ENCODE peak calls at places on chromosomes 16 and 17, in four cellular contexts. P, I, F and B are unnamed samples.

GRCh38 chr17:61338000-61338864 is 61.4 kb upstream of the TBX2 start:
- DNase-seq in P (no peak), I (no peak), F (no peak), B (no peak)

GRCh38 chr16:22075776-22076175 is 16.6 kb upstream of the VWA3A start:
- DNase-seq in P (no peak), I (no peak), F (no peak), B (no peak)

GRCh38 chr17:41650794-41651624 is 26.6 kb upstream of the KRT17 start:
- DNase-seq in P (peak; percentile 61), I (no peak), F (no peak), B (peak; percentile 74)

GRCh38 chr16:77331802-77332586 is 102.8 kb downstream of the ADAMTS18 start:
- DNase-seq in P (no peak), I (no peak), F (no peak), B (no peak)

GRCh38 chr17:59373879-59374495 is 42.5 kb downstream of the YPEL2 start:
- DNase-seq in P (no peak), I (no peak), F (no peak), B (no peak)

GRCh38 chr17:78414178-78415162 is 36.0 kb downstream of the PGS1 start:
- DNase-seq in P (no peak), I (no peak), F (no peak), B (peak; percentile 68)

GRCh38 chr16:15484662-15485061 is 50.3 kb downstream of the BMERB1 start:
- DNase-seq in P (no peak), I (no peak), F (no peak), B (no peak)

GRCh38 chr17:65290616-65291015 is 153.4 kb downstream of the RGS9 start:
- DNase-seq in P (peak; percentile 90), I (no peak), F (no peak), B (no peak)

GRCh38 chr16:87543436-87544191 is 50.8 kb upstream of the ZCCHC14 start:
- DNase-seq in P (no peak), I (no peak), F (no peak), B (no peak)

GRCh38 chr17:65287040-65287439 is 149.9 kb downstream of the RGS9 start:
- DNase-seq in P (no peak), I (no peak), F (no peak), B (no peak)

GRCh38 chr17:70582777-70583176 is 413.4 kb downstream of the KCNJ2 start:
- DNase-seq in P (no peak), I (no peak), F (no peak), B (no peak)

GRCh38 chr17:79473111-79473835 is 137.6 kb downstream of the RBFOX3 start:
- DNase-seq in P (no peak), I (no peak), F (no peak), B (no peak)

GRCh38 chr16:79767597-79768280 is 167.2 kb upstream of the MAF start:
- DNase-seq in P (peak; percentile 55), I (peak; percentile 68), F (no peak), B (peak; percentile 61)

GRCh38 chr17:82297804-82298537 is 19.4 kb downstream of the CD7 start:
- DNase-seq in P (peak; percentile 96), I (peak; percentile 88), F (no peak), B (peak; percentile 97)

GRCh38 chr16:52773026-52773425 is 226.1 kb upstream of the TOX3 start:
- DNase-seq in P (no peak), I (no peak), F (no peak), B (no peak)

GRCh38 chr17:57679906-57680695 is 65.0 kb downstream of the CCDC182 start:
- DNase-seq in P (no peak), I (no peak), F (peak; percentile 4), B (no peak)

GRCh38 chr16:54193656-54194007 is 93.0 kb downstream of the IRX3 start:
- DNase-seq in P (peak; percentile 70), I (peak; percentile 80), F (peak; percentile 95), B (peak; percentile 93)

GRCh38 chr17:60577147-60577925 is 22.7 kb upstream of the PPM1D start:
- DNase-seq in P (no peak), I (no peak), F (no peak), B (no peak)

GRCh38 chr17:13550291-13550690 is 51.4 kb downstream of the HS3ST3A1 start:
- DNase-seq in P (no peak), I (no peak), F (no peak), B (no peak)

GRCh38 chr17:1474402-1475189 is 17.9 kb downstream of the MYO1C start:
- DNase-seq in P (no peak), I (no peak), F (no peak), B (peak; percentile 90)

GRCh38 chr16:16788004-16788403 is 409.1 kb downstream of the NPIPA7 start:
- DNase-seq in P (no peak), I (no peak), F (no peak), B (no peak)

GRCh38 chr16:11100239-11100750 is 155.7 kb downstream of the SOCS1 start:
- DNase-seq in P (no peak), I (no peak), F (peak; percentile 60), B (no peak)

GRCh38 chr16:46885960-46886763 is 2.0 kb downstream of the GPT2 start:
- DNase-seq in P (no peak), I (peak; percentile 87), F (no peak), B (no peak)

GRCh38 chr17:38464251-38464722 is 36.0 kb downstream of the ARHGAP23 start:
- DNase-seq in P (no peak), I (no peak), F (no peak), B (peak; percentile 79)

GRCh38 chr17:50043290-50044148 is 12.4 kb upstream of the ITGA3 start:
- DNase-seq in P (peak; percentile 73), I (peak; percentile 52), F (no peak), B (peak; percentile 96)

GRCh38 chr17:49438439-49438861 is 23.8 kb upstream of the PHB1 start:
- DNase-seq in P (no peak), I (no peak), F (peak; percentile 61), B (no peak)

GRCh38 chr16:81590714-81591537 is 146.3 kb downstream of the CMIP start:
- DNase-seq in P (no peak), I (no peak), F (no peak), B (peak; percentile 1)

GRCh38 chr16:83933885-83934683 is 19.0 kb upstream of the OSGIN1 start:
- DNase-seq in P (no peak), I (peak; percentile 47), F (no peak), B (peak; percentile 67)

GRCh38 chr16:83932304-83932703 is 20.7 kb upstream of the OSGIN1 start:
- DNase-seq in P (no peak), I (no peak), F (no peak), B (no peak)

GRCh38 chr16:83931556-83931955 is 21.5 kb upstream of the OSGIN1 start:
- DNase-seq in P (peak; percentile 23), I (peak; percentile 50), F (no peak), B (peak; percentile 79)

GRCh38 chr16:83934684-83934977 is 18.4 kb upstream of the OSGIN1 start:
- DNase-seq in P (no peak), I (peak; percentile 49), F (no peak), B (no peak)

GRCh38 chr16:83932955-83933673 is 19.9 kb upstream of the OSGIN1 start:
- DNase-seq in P (no peak), I (no peak), F (no peak), B (no peak)
- TF ChIP-seq CTCF in P (no peak), I (no peak), F (no peak), B (no peak)

GRCh38 chr17:16599537-16599936 is 30.5 kb upstream of the ZNF287 start:
- DNase-seq in P (no peak), I (no peak), F (no peak), B (no peak)
- H3K9me3 ChIP-seq in P (no peaks in the 10 kb centered on the region), I (peaks cover 6% of the 10 kb centered on the region), F (no peaks in the 10 kb centered on the region), B (no peaks in the 10 kb centered on the region)

GRCh38 chr17:15432807-15433547 is 34.4 kb downstream of the CDRT4 start:
- DNase-seq in P (no peak), I (no peak), F (no peak), B (no peak)

GRCh38 chr17:15431766-15432165 is 35.7 kb downstream of the CDRT4 start:
- DNase-seq in P (no peak), I (no peak), F (no peak), B (no peak)

GRCh38 chr17:15440347-15440746 is 27.1 kb downstream of the CDRT4 start:
- DNase-seq in P (no peak), I (no peak), F (no peak), B (no peak)

GRCh38 chr17:15441315-15441714 is 26.1 kb downstream of the CDRT4 start:
- DNase-seq in P (no peak), I (no peak), F (no peak), B (no peak)

DNA sequence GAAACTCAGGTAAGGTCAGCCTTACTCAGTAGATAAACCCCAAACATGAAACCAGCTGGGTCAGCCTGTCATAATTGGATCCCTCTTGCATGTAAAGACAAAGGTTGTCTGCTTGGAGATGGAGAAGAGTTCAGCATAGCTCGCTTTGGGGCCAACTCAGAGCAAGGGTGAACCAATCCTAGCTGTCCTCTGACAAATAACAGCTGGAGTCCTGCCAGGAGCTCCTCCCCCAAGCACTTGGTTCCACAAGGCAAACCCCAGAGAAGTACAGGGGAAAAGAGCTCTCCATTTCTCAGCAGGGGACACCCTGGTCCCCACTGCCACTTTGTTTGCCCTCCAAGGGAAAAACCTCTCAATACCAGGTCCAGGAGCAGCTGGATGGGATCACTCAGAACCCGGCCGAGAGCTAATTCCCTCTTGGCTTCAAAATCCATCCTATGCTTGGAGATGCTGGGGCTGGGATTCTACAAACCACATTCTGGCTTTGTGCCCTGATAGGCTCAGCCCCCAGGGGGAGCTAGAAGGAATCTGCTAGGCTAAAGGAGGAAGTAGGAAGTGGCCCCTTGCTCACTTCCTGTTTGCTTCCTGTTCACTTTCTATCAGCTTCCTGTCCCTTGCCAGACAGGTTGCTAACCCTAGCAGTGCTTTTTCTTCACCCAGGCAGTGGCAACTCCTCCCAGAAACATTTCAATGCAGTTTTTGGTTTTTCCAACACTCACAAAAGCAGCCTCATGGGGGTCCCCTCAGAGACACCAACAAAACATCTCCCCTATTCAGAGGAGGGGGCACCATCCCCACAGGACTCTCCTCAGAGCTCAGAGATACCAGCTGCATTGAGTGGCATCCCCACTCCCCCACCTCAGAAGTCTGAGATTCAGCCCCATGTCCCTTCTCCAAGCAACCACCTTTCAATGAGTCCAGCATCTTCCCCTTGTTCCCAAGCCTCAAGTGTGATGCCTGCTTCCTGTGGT is 30.7 kb downstream of the CDRT4 start:
- DNase-seq in P (no peak), I (peak; percentile 83), F (peak; percentile 56), B (no peak)
- TF ChIP-seq CTCF in P (no peak), I (no peak), F (peak; percentile 66), B (peak; percentile 25)

GRCh38 chr17:32303861-32304288 is 38.1 kb downstream of the C17orf75 start:
- DNase-seq in P (no peak), I (no peak), F (no peak), B (no peak)

GRCh38 chr17:32299579-32300158 is 34.0 kb downstream of the RHBDL3 start:
- DNase-seq in P (no peak), I (no peak), F (no peak), B (no peak)

GRCh38 chr17:32302037-32302436 is 36.4 kb downstream of the RHBDL3 start:
- DNase-seq in P (no peak), I (no peak), F (no peak), B (no peak)

GRCh38 chr17:32305049-32305448 is 36.9 kb downstream of the C17orf75 start:
- DNase-seq in P (no peak), I (no peak), F (no peak), B (no peak)

GRCh38 chr17:32302860-32303649 is 37.4 kb downstream of the RHBDL3 start:
- DNase-seq in P (no peak), I (peak; percentile 72), F (peak; percentile 70), B (no peak)
- H3K9me3 ChIP-seq in P (no peaks in the 10 kb centered on the region), I (no peaks in the 10 kb centered on the region), F (no peaks in the 10 kb centered on the region), B (no peaks in the 10 kb centered on the region)

DNA sequence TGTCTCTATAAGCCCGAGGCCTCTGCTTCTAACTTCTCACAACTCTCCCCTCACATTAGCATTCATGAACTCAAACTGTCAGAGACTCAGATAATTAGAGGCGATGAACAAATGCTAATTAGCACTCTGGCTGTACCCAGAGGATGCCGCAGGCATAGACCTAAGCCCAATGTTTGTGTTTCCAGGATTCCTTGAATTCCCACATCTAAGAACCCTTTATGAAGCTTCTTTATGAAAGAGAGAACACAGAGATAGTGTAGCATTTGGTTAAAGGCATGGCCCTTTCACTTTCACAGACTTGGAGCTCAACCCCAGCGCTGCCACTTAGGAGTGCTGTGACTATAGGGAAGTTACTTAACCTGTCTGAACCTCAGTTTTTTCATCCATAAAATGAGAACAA is 512.2 kb downstream of the GRIN2A start:
- DNase-seq in P (no peak), I (no peak), F (no peak), B (no peak)
- TF ChIP-seq CTCF in P (no peak), I (no peak), F (no peak), B (no peak)